ENCODE peak calls at places on chromosomes 12 and 14, in five cellular contexts. One of them, this sample, is unnamed.

GRCh38 chr14:93648440-93649168 is 139.7 kb downstream of the PRIMA1 start:
- DNase-seq in Kasumi-1: peak
- DNase-seq in Calu3: peak
- DNase-seq in fibroblast of the aortic adventitia: peak
- DNase-seq in effector CD8-positive, alpha-beta T cell: no peak
- DNase-seq in this sample: no peak

GRCh38 chr12:132593938-132594358 is 16.4 kb downstream of the LRCOL1 start:
- DNase-seq in Kasumi-1: no peak
- DNase-seq in fibroblast of the aortic adventitia: peak
- DNase-seq in effector CD8-positive, alpha-beta T cell: no peak
- DNase-seq in Calu3: peak
- DNase-seq in this sample: peak

GRCh38 chr12:122072031-122072970 is 6.3 kb upstream of the MLXIP start:
- DNase-seq in fibroblast of the aortic adventitia: peak
- DNase-seq in Calu3: no peak
- DNase-seq in Kasumi-1: no peak
- DNase-seq in effector CD8-positive, alpha-beta T cell: no peak
- DNase-seq in this sample: peak

GRCh38 chr14:57889245-57889644 is 23.4 kb upstream of the SLC35F4 start:
- DNase-seq in effector CD8-positive, alpha-beta T cell: no peak
- DNase-seq in Kasumi-1: no peak
- DNase-seq in fibroblast of the aortic adventitia: peak
- DNase-seq in Calu3: peak
- DNase-seq in this sample: peak

GRCh38 chr12:23824358-23824757 is 125.1 kb downstream of the SOX5 start:
- DNase-seq in Calu3: no peak
- DNase-seq in Kasumi-1: no peak
- DNase-seq in effector CD8-positive, alpha-beta T cell: no peak
- DNase-seq in fibroblast of the aortic adventitia: no peak
- DNase-seq in this sample: no peak

GRCh38 chr12:6928703-6929407 is 1.1 kb downstream of the ATN1 start:
- DNase-seq in Kasumi-1: no peak
- DNase-seq in fibroblast of the aortic adventitia: no peak
- DNase-seq in Calu3: no peak
- DNase-seq in effector CD8-positive, alpha-beta T cell: no peak
- DNase-seq in this sample: peak

GRCh38 chr12:20620311-20620710 is 74.8 kb upstream of the SLCO1C1 start:
- DNase-seq in effector CD8-positive, alpha-beta T cell: no peak
- DNase-seq in Calu3: no peak
- DNase-seq in fibroblast of the aortic adventitia: no peak
- DNase-seq in Kasumi-1: no peak
- DNase-seq in this sample: no peak

GRCh38 chr12:80715850-80716249 is 862 bp upstream of the MYF5 start:
- DNase-seq in Calu3: no peak
- DNase-seq in effector CD8-positive, alpha-beta T cell: no peak
- DNase-seq in fibroblast of the aortic adventitia: no peak
- DNase-seq in Kasumi-1: no peak
- DNase-seq in this sample: no peak

GRCh38 chr14:34678306-34678705 is 36.1 kb downstream of the CFL2 start:
- DNase-seq in fibroblast of the aortic adventitia: peak
- DNase-seq in effector CD8-positive, alpha-beta T cell: no peak
- DNase-seq in Kasumi-1: no peak
- DNase-seq in Calu3: no peak
- DNase-seq in this sample: no peak

GRCh38 chr14:92513204-92513965 is at the start of gene RIN3:
- DNase-seq in Kasumi-1: peak
- DNase-seq in Calu3: peak
- DNase-seq in fibroblast of the aortic adventitia: peak
- DNase-seq in effector CD8-positive, alpha-beta T cell: peak
- DNase-seq in this sample: peak

GRCh38 chr14:90599748-90600507 is 203.1 kb downstream of the CALM1 start:
- DNase-seq in Kasumi-1: no peak
- DNase-seq in fibroblast of the aortic adventitia: peak
- DNase-seq in effector CD8-positive, alpha-beta T cell: no peak
- DNase-seq in Calu3: peak
- DNase-seq in this sample: no peak

GRCh38 chr12:38399711-38400205 is 83.2 kb downstream of the ALG10B start:
- DNase-seq in fibroblast of the aortic adventitia: no peak
- DNase-seq in Calu3: no peak
- DNase-seq in Kasumi-1: no peak
- DNase-seq in effector CD8-positive, alpha-beta T cell: no peak
- DNase-seq in this sample: no peak

GRCh38 chr14:94550041-94550440 is 11.2 kb upstream of the SERPINA4 start:
- DNase-seq in effector CD8-positive, alpha-beta T cell: no peak
- DNase-seq in Kasumi-1: no peak
- DNase-seq in Calu3: no peak
- DNase-seq in fibroblast of the aortic adventitia: no peak
- DNase-seq in this sample: no peak

GRCh38 chr12:69475237-69475984 is 5.2 kb downstream of the FRS2 start:
- DNase-seq in fibroblast of the aortic adventitia: peak
- DNase-seq in Calu3: no peak
- DNase-seq in effector CD8-positive, alpha-beta T cell: no peak
- DNase-seq in Kasumi-1: no peak
- DNase-seq in this sample: peak

GRCh38 chr14:45426685-45427282 is 173.8 kb upstream of the MIS18BP1 start:
- DNase-seq in fibroblast of the aortic adventitia: peak
- DNase-seq in effector CD8-positive, alpha-beta T cell: no peak
- DNase-seq in Calu3: peak
- DNase-seq in Kasumi-1: peak
- DNase-seq in this sample: peak

GRCh38 chr14:24065408-24065807 is 6.0 kb upstream of the CPNE6 start:
- DNase-seq in fibroblast of the aortic adventitia: no peak
- DNase-seq in Kasumi-1: no peak
- DNase-seq in effector CD8-positive, alpha-beta T cell: no peak
- DNase-seq in Calu3: no peak
- DNase-seq in this sample: peak

GRCh38 chr12:119158004-119158776 is 20.5 kb upstream of the HSPB8 start:
- DNase-seq in effector CD8-positive, alpha-beta T cell: no peak
- DNase-seq in Kasumi-1: no peak
- DNase-seq in fibroblast of the aortic adventitia: no peak
- DNase-seq in Calu3: no peak
- DNase-seq in this sample: no peak

This sample was measured in osteoblast.